ENCODE peak calls at places on chromosomes 13 and 19, in nine cellular contexts. Q is fibroblast of lung; Z is naive thymus-derived CD4-positive, alpha-beta T cell; K is CD8-positive, alpha-beta T cell; D is heart right ventricle; B is adipocyte; S is tibial nerve; W is stomach; U is aorta. E is an unnamed sample.

GRCh38 chr13:40094056-40094455 is 438.6 kb downstream of the COG6 start:
- DNase-seq in Q (peak; percentile 8), Z (no peak), K (no peak), D (no peak), B (no peak), S (no peak), W (no peak), U (no peak), E (no peak)

GRCh38 chr13:110541526-110541920 is 20.0 kb downstream of the RAB20 start:
- DNase-seq in Q (peak; percentile 32), Z (no peak), K (no peak), D (no peak), B (peak; percentile 43), S (no peak), W (peak; percentile 51), U (no peak), E (no peak)

GRCh38 chr19:7673995-7674667 is 2.8 kb upstream of the MCEMP1 start:
- DNase-seq in Q (peak; percentile 78), Z (no peak), K (no peak), D (peak; percentile 40), B (peak; percentile 84), S (no peak), W (peak; percentile 70), U (peak; percentile 84), E (peak; percentile 92)

GRCh38 chr19:55212447-55212846 is 3.1 kb upstream of the PTPRH start:
- DNase-seq in Q (no peak), Z (no peak), K (peak; percentile 58), D (no peak), B (no peak), S (no peak), W (no peak), U (no peak), E (peak; percentile 83)

GRCh38 chr19:34232566-34233481 is 21.5 kb upstream of the GARRE1 start:
- DNase-seq in Q (peak; percentile 88), Z (no peak), K (no peak), D (peak; percentile 54), B (peak; percentile 87), S (no peak), W (no peak), U (peak; percentile 82), E (no peak)

GRCh38 chr19:19146865-19147264 is 8.6 kb upstream of the TMEM161A start:
- DNase-seq in Q (no peak), Z (no peak), K (no peak), D (no peak), B (no peak), S (no peak), W (no peak), U (no peak), E (no peak)

GRCh38 chr13:110015253-110015652 is 228.9 kb upstream of the IRS2 start:
- DNase-seq in Q (peak; percentile 55), Z (no peak), K (no peak), D (no peak), B (no peak), S (no peak), W (peak; percentile 71), U (no peak), E (no peak)

GRCh38 chr19:41529484-41530183 is 46.3 kb upstream of the CEACAM21 start:
- DNase-seq in Q (no peak), Z (no peak), K (no peak), D (no peak), B (no peak), S (no peak), W (no peak), U (no peak), E (no peak)

GRCh38 chr13:34751492-34751891 is 190.6 kb upstream of the NBEA start:
- DNase-seq in Q (no peak), Z (no peak), K (no peak), D (no peak), B (no peak), S (no peak), W (no peak), U (no peak), E (no peak)

GRCh38 chr13:22047082-22047784 is 376.4 kb downstream of the FGF9 start:
- DNase-seq in Q (peak; percentile 1), Z (no peak), K (no peak), D (no peak), B (no peak), S (no peak), W (no peak), U (no peak), E (no peak)

GRCh38 chr19:34229721-34230120 is 24.6 kb upstream of the GARRE1 start:
- DNase-seq in Q (no peak), Z (no peak), K (no peak), D (no peak), B (no peak), S (no peak), W (no peak), U (no peak), E (no peak)

GRCh38 chr13:92547256-92547655 is 679.4 kb upstream of the GPC6 start:
- DNase-seq in Q (peak; percentile 52), Z (no peak), K (no peak), D (no peak), B (no peak), S (no peak), W (no peak), U (no peak), E (no peak)

GRCh38 chr19:32407004-32407992 is 1.7 kb downstream of the DPY19L3 start:
- DNase-seq in Q (peak; percentile 61), Z (no peak), K (no peak), D (no peak), B (peak; percentile 17), S (no peak), W (peak; percentile 68), U (no peak), E (peak; percentile 32)

GRCh38 chr13:60369242-60369641 is 27.8 kb upstream of the TDRD3 start:
- DNase-seq in Q (no peak), Z (no peak), K (no peak), D (no peak), B (peak; percentile 7), S (no peak), W (no peak), U (no peak), E (no peak)

GRCh38 chr13:37657134-37657533 is 58.6 kb upstream of the POSTN start:
- DNase-seq in Q (peak; percentile 31), Z (no peak), K (no peak), D (no peak), B (peak; percentile 31), S (no peak), W (no peak), U (no peak), E (no peak)

GRCh38 chr19:46387713-46388130 is 25.6 kb downstream of the CCDC8 start:
- DNase-seq in Q (no peak), Z (no peak), K (no peak), D (no peak), B (no peak), S (no peak), W (no peak), U (no peak), E (no peak)

GRCh38 chr19:46386996-46387712 is 26.2 kb downstream of the CCDC8 start:
- DNase-seq in Q (no peak), Z (no peak), K (no peak), D (no peak), B (no peak), S (no peak), W (no peak), U (no peak), E (no peak)

GRCh38 chr19:46390121-46390858 is 23.1 kb downstream of the CCDC8 start:
- DNase-seq in Q (no peak), Z (no peak), K (no peak), D (no peak), B (no peak), S (no peak), W (no peak), U (peak; percentile 43), E (peak; percentile 86)

GRCh38 chr19:46386151-46386550 is 27.2 kb downstream of the CCDC8 start:
- DNase-seq in Q (no peak), Z (no peak), K (no peak), D (no peak), B (no peak), S (no peak), W (no peak), U (no peak), E (no peak)

DNA sequence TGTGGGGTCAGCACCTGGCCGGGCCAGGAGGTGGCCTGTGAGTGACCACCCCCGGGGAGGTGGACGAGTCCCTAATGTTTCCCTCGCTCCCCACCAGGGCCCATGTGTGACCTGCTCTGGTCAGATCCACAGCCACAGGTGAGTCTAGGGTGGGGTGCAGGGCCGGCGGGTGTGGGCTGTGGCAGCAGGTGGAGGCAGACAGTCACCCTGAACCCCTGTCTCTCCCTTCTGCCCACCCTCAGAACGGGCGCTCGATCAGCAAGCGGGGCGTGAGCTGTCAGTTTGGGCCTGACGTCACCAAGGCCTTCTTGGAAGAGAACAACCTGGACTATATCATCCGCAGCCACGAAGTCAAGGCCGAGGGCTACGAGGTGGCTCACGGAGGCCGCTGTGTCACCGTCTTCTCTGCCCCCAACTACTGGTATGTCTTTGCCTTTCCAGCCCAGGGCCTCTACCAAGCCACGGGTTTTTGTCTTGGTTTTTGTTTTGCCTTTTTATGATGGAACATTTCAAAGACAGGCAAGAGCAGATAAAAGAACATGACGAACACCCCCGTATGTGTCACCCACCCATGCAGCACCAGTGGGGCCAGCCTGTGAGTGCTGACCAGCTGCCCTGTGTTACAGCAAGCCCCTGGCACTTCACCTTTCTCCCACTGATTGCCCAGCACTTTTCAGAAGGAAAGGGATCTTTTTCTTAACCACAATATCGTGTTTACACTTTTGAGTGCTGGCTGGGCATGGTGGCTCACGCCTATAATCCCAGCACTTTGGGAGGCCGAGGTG is 24.9 kb downstream of the CCDC8 start:
- DNase-seq in Q (no peak), Z (no peak), K (no peak), D (no peak), B (no peak), S (peak; percentile 7), W (no peak), U (peak; percentile 36), E (no peak)
- H3K36me3 ChIP-seq in Q (peaks cover 34% of the 10 kb centered on the region), Z (peaks cover 80% of the 10 kb centered on the region), K (peaks cover 51% of the 10 kb centered on the region), D (peaks cover 89% of the 10 kb centered on the region), B (peaks cover 61% of the 10 kb centered on the region), S (peaks cover 98% of the 10 kb centered on the region), W (peaks cover 98% of the 10 kb centered on the region), U (no peaks in the 10 kb centered on the region), E (peaks cover 30% of the 10 kb centered on the region)

GRCh38 chr13:113348591-113348990 is 15.3 kb downstream of the GRTP1 start:
- DNase-seq in Q (no peak), Z (no peak), K (no peak), D (no peak), B (no peak), S (no peak), W (no peak), U (peak; percentile 15), E (no peak)
- H3K4me3 ChIP-seq in Q (no peak overlapping the region), Z (no peak overlapping the region), K (no peak overlapping the region), D (no peak overlapping the region), B (no peak overlapping the region), S (no peak overlapping the region), W (no peak overlapping the region), U (no peak overlapping the region), E (no peak overlapping the region)

GRCh38 chr13:112958127-112958989 is 10.7 kb upstream of the MCF2L start:
- DNase-seq in Q (no peak), Z (no peak), K (no peak), D (no peak), B (no peak), S (no peak), W (no peak), U (no peak), E (no peak)
- H3K27me3 ChIP-seq in Q (peaks cover 7% of the 10 kb centered on the region), Z (no peaks in the 10 kb centered on the region), K (no peaks in the 10 kb centered on the region), D (no peaks in the 10 kb centered on the region), B (peaks cover 74% of the 10 kb centered on the region), S (no peaks in the 10 kb centered on the region), W (no peaks in the 10 kb centered on the region), U (no peaks in the 10 kb centered on the region), E (no peaks in the 10 kb centered on the region)

DNA sequence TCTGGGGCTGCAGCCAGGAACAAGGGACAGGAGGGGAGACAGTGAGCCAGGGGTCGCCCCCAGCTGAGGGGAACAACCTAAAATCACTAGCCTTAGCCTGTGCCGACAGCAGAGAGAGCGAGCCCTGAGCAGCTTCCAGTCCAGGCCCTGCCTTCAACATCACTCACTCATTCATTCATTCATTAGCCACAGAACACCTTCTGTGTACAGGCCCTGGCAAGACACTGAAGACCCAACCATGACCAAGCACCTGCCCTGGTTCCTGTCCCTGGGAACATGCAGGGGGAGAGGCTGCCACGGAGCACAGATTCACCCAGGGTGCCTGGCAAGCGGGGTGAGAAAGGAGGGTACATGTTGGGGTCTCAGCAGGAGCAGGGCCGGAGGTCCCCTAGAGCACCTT is 4.9 kb downstream of the MEX3D start:
- DNase-seq in Q (no peak), Z (no peak), K (no peak), D (no peak), B (no peak), S (no peak), W (no peak), U (no peak), E (no peak)
- H3K36me3 ChIP-seq in Q (no peaks in the 10 kb centered on the region), Z (no peaks in the 10 kb centered on the region), K (no peaks in the 10 kb centered on the region), D (no peaks in the 10 kb centered on the region), B (no peaks in the 10 kb centered on the region), S (peaks cover 11% of the 10 kb centered on the region), W (peaks cover 16% of the 10 kb centered on the region), U (no peaks in the 10 kb centered on the region), E (peaks cover 2% of the 10 kb centered on the region)

E was measured in H7.